ENCODE peak calls at places on chromosome 7, in eight cellular contexts. P, N, H, X, D, W, T and C are unnamed samples.

GRCh38 chr7:129176853-129177369 is 11.5 kb upstream of the SMO start:
- DNase-seq in P (no peak), W (no peak), H (no peak), N (no peak), T (no peak), X (no peak), D (no peak), C (no peak)

GRCh38 chr7:45709168-45710034 is 135.2 kb downstream of the ADCY1 start:
- DNase-seq in D (peak; percentile 77), H (peak; percentile 47), W (no peak), T (no peak), X (peak; percentile 19), P (peak; percentile 12), N (peak; percentile 12), C (no peak)

GRCh38 chr7:133554330-133554729 is 301.5 kb downstream of the EXOC4 start:
- DNase-seq in X (no peak), T (no peak), D (no peak), W (no peak), N (no peak), P (no peak), H (no peak), C (no peak)

GRCh38 chr7:141631525-141631924 is 70.4 kb downstream of the DENND11 start:
- DNase-seq in P (no peak), W (no peak), D (no peak), N (no peak), H (no peak), T (no peak), X (no peak), C (no peak)

GRCh38 chr7:51278797-51279196 is 37.8 kb downstream of the COBL start:
- DNase-seq in H (no peak), D (no peak), T (no peak), W (peak; percentile 27), P (no peak), X (no peak), N (no peak), C (no peak)

GRCh38 chr7:3896366-3896765 is 595.3 kb downstream of the SDK1 start:
- DNase-seq in P (no peak), N (no peak), W (no peak), X (no peak), T (no peak), H (no peak), D (no peak), C (no peak)

GRCh38 chr7:133344275-133344674 is 91.4 kb downstream of the EXOC4 start:
- DNase-seq in N (no peak), H (peak; percentile 32), W (no peak), P (no peak), X (no peak), D (no peak), T (no peak), C (no peak)

GRCh38 chr7:87083865-87084519 is 24.5 kb upstream of the ELAPOR2 start:
- DNase-seq in D (no peak), X (no peak), W (no peak), T (no peak), P (no peak), H (peak; percentile 1), N (no peak), C (no peak)

GRCh38 chr7:75798770-75799169 is 14.8 kb downstream of the CCL24 start:
- DNase-seq in D (no peak), T (peak; percentile 12), H (no peak), W (no peak), P (no peak), N (no peak), X (peak; percentile 48), C (peak; percentile 25)

GRCh38 chr7:151838861-151839381 is 38.0 kb downstream of the PRKAG2 start:
- DNase-seq in P (no peak), X (no peak), W (no peak), T (no peak), H (no peak), D (peak; percentile 77), N (no peak), C (no peak)
- H3K27ac ChIP-seq in P (peak overlapping the region; percentile 25), X (no peak overlapping the region), W (no peak overlapping the region), T (no peak overlapping the region), H (no peak overlapping the region), D (no peak overlapping the region), N (no peak overlapping the region), C (no peak overlapping the region)

GRCh38 chr7:36048902-36049240 is 104.2 kb upstream of the EEPD1 start:
- DNase-seq in D (no peak), H (peak; percentile 31), N (no peak), T (no peak), P (no peak), W (no peak), X (no peak), C (no peak)
- H3K4me3 ChIP-seq in D (no peak overlapping the region), H (no peak overlapping the region), N (no peak overlapping the region), T (no peak overlapping the region), P (no peak overlapping the region), W (no peak overlapping the region), X (no peak overlapping the region), C (no peak overlapping the region)

GRCh38 chr7:27605283-27605682 is 57.4 kb downstream of the HIBADH start:
- DNase-seq in H (no peak), T (no peak), D (no peak), N (no peak), P (no peak), X (no peak), W (no peak), C (no peak)
- H3K4me1 ChIP-seq in H (peaks cover 6% of the 10 kb centered on the region), T (peaks cover 16% of the 10 kb centered on the region), D (no peaks in the 10 kb centered on the region), N (no peaks in the 10 kb centered on the region), P (no peaks in the 10 kb centered on the region), X (peaks cover 4% of the 10 kb centered on the region), W (peaks cover 55% of the 10 kb centered on the region), C (no peaks in the 10 kb centered on the region)

GRCh38 chr7:150631084-150631824 is 931 bp downstream of the GIMAP6 start:
- DNase-seq in W (no peak), H (no peak), X (no peak), D (peak; percentile 76), P (peak; percentile 43), N (peak; percentile 56), T (no peak), C (no peak)
- H3K27ac ChIP-seq in W (no peak overlapping the region), H (no peak overlapping the region), X (peak overlapping the region; percentile 50), D (peak overlapping the region; percentile 93), P (peak overlapping the region; percentile 74), N (peak overlapping the region; percentile 95), T (no peak overlapping the region), C (no peak overlapping the region)

GRCh38 chr7:70092314-70093303 is 494.3 kb downstream of the AUTS2 start:
- DNase-seq in P (no peak), W (no peak), H (peak; percentile 0), N (no peak), D (peak; percentile 53), T (no peak), X (no peak), C (no peak)
- H3K4me3 ChIP-seq in P (no peak overlapping the region), W (no peak overlapping the region), H (no peak overlapping the region), N (peak overlapping the region; percentile 21), D (peak overlapping the region; percentile 18), T (no peak overlapping the region), X (no peak overlapping the region), C (no peak overlapping the region)

GRCh38 chr7:21104124-21104500 is 317.4 kb upstream of the SP8 start:
- DNase-seq in P (no peak), H (no peak), X (peak; percentile 64), D (no peak), W (no peak), T (no peak), N (no peak), C (no peak)

GRCh38 chr7:21103426-21104123 is 316.9 kb upstream of the SP8 start:
- DNase-seq in H (no peak), N (no peak), X (peak; percentile 25), D (no peak), T (no peak), P (no peak), W (no peak), C (no peak)

GRCh38 chr7:21108182-21108581 is 319.7 kb upstream of the SP4 start:
- DNase-seq in T (no peak), H (no peak), X (peak; percentile 82), W (peak; percentile 11), N (peak; percentile 16), D (peak; percentile 43), P (no peak), C (peak; percentile 76)

GRCh38 chr7:21106296-21106732 is 319.6 kb upstream of the SP8 start:
- DNase-seq in P (no peak), T (no peak), N (no peak), X (peak; percentile 36), H (no peak), W (no peak), D (no peak), C (no peak)

DNA sequence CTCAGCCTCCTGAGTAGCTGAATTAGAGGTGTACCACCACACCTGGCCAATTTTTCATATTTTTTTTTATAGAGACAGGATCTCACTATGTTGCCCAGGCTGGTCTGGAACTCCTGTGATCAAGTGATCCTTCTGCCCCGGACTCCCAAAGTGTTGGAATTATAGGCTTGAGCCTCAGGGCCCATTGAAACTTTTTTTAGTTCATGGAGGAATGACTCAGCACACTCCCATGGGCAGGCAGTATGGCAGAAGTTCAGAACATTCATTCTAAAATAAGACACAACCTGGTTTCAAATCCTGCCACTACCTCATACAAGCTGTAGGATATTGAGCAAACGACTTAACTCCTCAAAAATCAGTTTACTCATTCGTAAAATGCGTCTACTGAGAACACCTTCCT is 320.4 kb upstream of the SP8 start:
- DNase-seq in D (no peak), P (no peak), T (no peak), X (no peak), W (no peak), N (no peak), H (no peak), C (no peak)
- H3K4me1 ChIP-seq in D (no peaks in the 10 kb centered on the region), P (no peaks in the 10 kb centered on the region), T (no peaks in the 10 kb centered on the region), X (peaks cover 14% of the 10 kb centered on the region), W (peaks cover 5% of the 10 kb centered on the region), N (no peaks in the 10 kb centered on the region), H (no peaks in the 10 kb centered on the region), C (no peaks in the 10 kb centered on the region)

DNA sequence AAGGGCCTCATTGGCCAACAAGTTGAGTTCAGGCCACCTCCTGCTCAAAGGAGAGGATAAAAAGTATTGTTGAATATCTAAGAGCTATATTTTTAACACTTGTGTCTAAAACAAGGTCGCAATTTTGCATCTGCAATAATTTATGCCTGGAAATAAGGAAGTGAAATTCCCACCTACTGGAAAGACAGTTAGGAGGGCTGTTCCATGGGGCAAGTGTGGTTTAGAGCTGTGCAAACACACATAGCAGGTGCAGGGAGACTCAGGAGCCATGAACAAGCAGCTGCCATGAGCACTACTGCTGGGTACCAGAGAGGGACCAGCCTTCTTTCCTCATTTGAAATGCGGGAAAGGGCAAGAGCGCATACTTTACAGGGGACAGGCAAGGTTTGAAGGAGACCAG is 35.5 kb upstream of the IKZF1 start:
- DNase-seq in N (no peak), W (no peak), X (no peak), H (no peak), P (no peak), D (no peak), T (no peak), C (no peak)
- H3K27ac ChIP-seq in N (no peak overlapping the region), W (no peak overlapping the region), X (no peak overlapping the region), H (no peak overlapping the region), P (peak overlapping the region; percentile 66), D (no peak overlapping the region), T (no peak overlapping the region), C (no peak overlapping the region)

GRCh38 chr7:149568218-149568617 is 70.6 kb upstream of the ZNF746 start:
- DNase-seq in N (no peak), H (no peak), W (no peak), D (no peak), T (no peak), P (no peak), X (no peak), C (no peak)
- H3K4me3 ChIP-seq in N (no peak overlapping the region), H (no peak overlapping the region), W (no peak overlapping the region), D (no peak overlapping the region), T (no peak overlapping the region), P (no peak overlapping the region), X (no peak overlapping the region), C (no peak overlapping the region)